ENCODE peak calls at places on chromosomes 2 and 18, in seven cellular contexts. One of them, this sample, is unnamed.

GRCh38 chr2:199861116-199861774 is 10.3 kb upstream of the FTCDNL1 start:
- DNase-seq in GM12878: no peak
- DNase-seq in heart left ventricle: no peak
- DNase-seq in spleen: no peak
- DNase-seq in H1: no peak
- DNase-seq in right atrium auricular region: no peak
- DNase-seq in colonic mucosa: no peak
- DNase-seq in this sample: no peak

GRCh38 chr2:9231291-9232165 is 24.9 kb downstream of the ASAP2 start:
- DNase-seq in GM12878: no peak
- DNase-seq in H1: no peak
- DNase-seq in colonic mucosa: peak; percentile 60
- DNase-seq in heart left ventricle: no peak
- DNase-seq in right atrium auricular region: no peak
- DNase-seq in spleen: no peak
- DNase-seq in this sample: no peak

GRCh38 chr2:166088634-166089033 is 39.2 kb downstream of the SCN1A start:
- DNase-seq in colonic mucosa: no peak
- DNase-seq in spleen: no peak
- DNase-seq in H1: no peak
- DNase-seq in heart left ventricle: no peak
- DNase-seq in right atrium auricular region: no peak
- DNase-seq in GM12878: no peak
- DNase-seq in this sample: no peak

GRCh38 chr18:32889620-32890593 is 117.1 kb upstream of the KLHL14 start:
- DNase-seq in spleen: no peak
- DNase-seq in right atrium auricular region: no peak
- DNase-seq in GM12878: no peak
- DNase-seq in heart left ventricle: no peak
- DNase-seq in colonic mucosa: no peak
- DNase-seq in H1: no peak
- DNase-seq in this sample: no peak

GRCh38 chr2:65922794-65923193 is 490.4 kb upstream of the SPRED2 start:
- DNase-seq in H1: no peak
- DNase-seq in GM12878: no peak
- DNase-seq in spleen: no peak
- DNase-seq in right atrium auricular region: peak; percentile 60
- DNase-seq in colonic mucosa: peak; percentile 47
- DNase-seq in heart left ventricle: no peak
- DNase-seq in this sample: no peak

GRCh38 chr2:218270721-218271486 is 585 bp downstream of the PNKD start:
- DNase-seq in H1: no peak
- DNase-seq in heart left ventricle: no peak
- DNase-seq in right atrium auricular region: no peak
- DNase-seq in colonic mucosa: no peak
- DNase-seq in spleen: no peak
- DNase-seq in GM12878: no peak
- DNase-seq in this sample: no peak

GRCh38 chr2:180938419-180938818 is 42.0 kb upstream of the UBE2E3 start:
- DNase-seq in colonic mucosa: no peak
- DNase-seq in right atrium auricular region: no peak
- DNase-seq in spleen: no peak
- DNase-seq in GM12878: no peak
- DNase-seq in heart left ventricle: no peak
- DNase-seq in H1: no peak
- DNase-seq in this sample: no peak

GRCh38 chr2:8197101-8197500 is 484.8 kb upstream of the ID2 start:
- DNase-seq in GM12878: no peak
- DNase-seq in colonic mucosa: no peak
- DNase-seq in right atrium auricular region: no peak
- DNase-seq in spleen: no peak
- DNase-seq in heart left ventricle: no peak
- DNase-seq in H1: no peak
- DNase-seq in this sample: no peak

GRCh38 chr2:205698556-205699282 is 16.4 kb downstream of the NRP2 start:
- DNase-seq in heart left ventricle: no peak
- DNase-seq in colonic mucosa: no peak
- DNase-seq in H1: no peak
- DNase-seq in spleen: no peak
- DNase-seq in GM12878: no peak
- DNase-seq in right atrium auricular region: no peak
- DNase-seq in this sample: no peak

GRCh38 chr18:23220355-23220754 is 85.1 kb downstream of the CABLES1 start:
- DNase-seq in spleen: peak; percentile 41
- DNase-seq in right atrium auricular region: no peak
- DNase-seq in colonic mucosa: no peak
- DNase-seq in GM12878: no peak
- DNase-seq in heart left ventricle: no peak
- DNase-seq in H1: no peak
- DNase-seq in this sample: no peak

GRCh38 chr18:8786766-8787670 is 81.7 kb downstream of the MTCL1 start:
- DNase-seq in GM12878: no peak
- DNase-seq in colonic mucosa: peak; percentile 44
- DNase-seq in right atrium auricular region: no peak
- DNase-seq in H1: no peak
- DNase-seq in heart left ventricle: no peak
- DNase-seq in spleen: no peak
- DNase-seq in this sample: no peak

GRCh38 chr18:63315879-63316278 is 3.7 kb downstream of the BCL2 start:
- DNase-seq in heart left ventricle: no peak
- DNase-seq in GM12878: no peak
- DNase-seq in H1: no peak
- DNase-seq in colonic mucosa: no peak
- DNase-seq in spleen: no peak
- DNase-seq in right atrium auricular region: no peak
- DNase-seq in this sample: no peak

GRCh38 chr18:7987284-7987976 is 420.3 kb downstream of the PTPRM start:
- DNase-seq in heart left ventricle: no peak
- DNase-seq in spleen: no peak
- DNase-seq in H1: no peak
- DNase-seq in right atrium auricular region: no peak
- DNase-seq in colonic mucosa: no peak
- DNase-seq in GM12878: no peak
- DNase-seq in this sample: no peak

GRCh38 chr2:204386668-204387067 is 158.6 kb upstream of the PARD3B start:
- DNase-seq in colonic mucosa: no peak
- DNase-seq in spleen: no peak
- DNase-seq in right atrium auricular region: no peak
- DNase-seq in heart left ventricle: no peak
- DNase-seq in GM12878: no peak
- DNase-seq in H1: no peak
- DNase-seq in this sample: no peak

GRCh38 chr2:71410716-71411115 is 42.6 kb upstream of the DYSF start:
- DNase-seq in GM12878: no peak
- DNase-seq in colonic mucosa: no peak
- DNase-seq in H1: no peak
- DNase-seq in heart left ventricle: no peak
- DNase-seq in right atrium auricular region: no peak
- DNase-seq in spleen: no peak
- DNase-seq in this sample: no peak

GRCh38 chr2:150997702-150998480 is 263.8 kb downstream of the RBM43 start:
- DNase-seq in H1: no peak
- DNase-seq in heart left ventricle: no peak
- DNase-seq in colonic mucosa: no peak
- DNase-seq in spleen: no peak
- DNase-seq in right atrium auricular region: no peak
- DNase-seq in GM12878: no peak
- DNase-seq in this sample: no peak

GRCh38 chr2:4529738-4530137 is 826.4 kb downstream of the DCDC2C start:
- DNase-seq in GM12878: no peak
- DNase-seq in right atrium auricular region: no peak
- DNase-seq in H1: no peak
- DNase-seq in spleen: no peak
- DNase-seq in heart left ventricle: no peak
- DNase-seq in colonic mucosa: no peak
- DNase-seq in this sample: no peak

GRCh38 chr2:138087761-138088602 is 123.7 kb downstream of the HNMT start:
- DNase-seq in H1: no peak
- DNase-seq in spleen: no peak
- DNase-seq in right atrium auricular region: no peak
- DNase-seq in colonic mucosa: peak; percentile 61
- DNase-seq in heart left ventricle: no peak
- DNase-seq in GM12878: no peak
- DNase-seq in this sample: no peak

DNA sequence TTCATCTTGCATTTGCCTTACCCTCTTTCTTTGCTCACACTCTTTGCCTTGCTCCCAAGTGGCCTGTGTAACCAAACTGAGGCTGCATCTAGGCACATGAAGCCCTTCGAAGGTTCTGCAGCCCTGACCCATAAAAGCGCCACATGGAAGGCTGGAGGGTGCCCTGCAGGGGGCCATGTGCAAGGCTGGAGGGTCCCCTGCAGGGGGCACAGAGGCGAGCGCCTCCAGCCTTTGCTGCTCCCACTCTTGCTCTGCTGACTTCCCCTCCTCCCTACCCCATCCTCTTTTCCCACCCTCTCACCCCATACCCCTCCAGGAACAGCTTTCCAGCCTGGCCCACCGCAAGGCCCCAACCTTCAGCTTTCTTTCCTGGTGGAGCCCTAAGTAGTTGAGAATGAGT is 317.3 kb downstream of the CELF4 start:
- DNase-seq in right atrium auricular region: no peak
- DNase-seq in GM12878: no peak
- DNase-seq in H1: no peak
- DNase-seq in colonic mucosa: no peak
- DNase-seq in heart left ventricle: no peak
- DNase-seq in spleen: peak; percentile 42
- DNase-seq in this sample: no peak
- H3K27me3 ChIP-seq in right atrium auricular region: no peaks in the 10 kb centered on the region
- H3K27me3 ChIP-seq in GM12878: peaks cover 6% of the 10 kb centered on the region
- H3K27me3 ChIP-seq in H1: peaks cover 24% of the 10 kb centered on the region
- H3K27me3 ChIP-seq in colonic mucosa: peaks cover 7% of the 10 kb centered on the region
- H3K27me3 ChIP-seq in heart left ventricle: peaks cover 34% of the 10 kb centered on the region
- H3K27me3 ChIP-seq in spleen: peaks cover 1% of the 10 kb centered on the region
- H3K27me3 ChIP-seq in this sample: no peaks in the 10 kb centered on the region

GRCh38 chr2:239255643-239256042 is 145.2 kb downstream of the HDAC4 start:
- DNase-seq in right atrium auricular region: no peak
- DNase-seq in heart left ventricle: no peak
- DNase-seq in H1: no peak
- DNase-seq in colonic mucosa: no peak
- DNase-seq in GM12878: no peak
- DNase-seq in spleen: peak; percentile 50
- DNase-seq in this sample: no peak
- H3K4me3 ChIP-seq in right atrium auricular region: no peak overlapping the region
- H3K4me3 ChIP-seq in heart left ventricle: no peak overlapping the region
- H3K4me3 ChIP-seq in H1: no peak overlapping the region
- H3K4me3 ChIP-seq in colonic mucosa: no peak overlapping the region
- H3K4me3 ChIP-seq in GM12878: no peak overlapping the region
- H3K4me3 ChIP-seq in spleen: no peak overlapping the region
- H3K4me3 ChIP-seq in this sample: no peak overlapping the region

GRCh38 chr18:76689646-76690264 is 132.6 kb upstream of the ZNF236 start:
- DNase-seq in spleen: no peak
- DNase-seq in right atrium auricular region: no peak
- DNase-seq in colonic mucosa: no peak
- DNase-seq in H1: no peak
- DNase-seq in GM12878: no peak
- DNase-seq in heart left ventricle: no peak
- DNase-seq in this sample: no peak
- TF ChIP-seq CTCF in spleen: no peak
- TF ChIP-seq CTCF in right atrium auricular region: no peak
- TF ChIP-seq CTCF in colonic mucosa: no peak
- TF ChIP-seq CTCF in H1: no peak
- TF ChIP-seq CTCF in GM12878: no peak
- TF ChIP-seq CTCF in heart left ventricle: no peak
- TF ChIP-seq CTCF in this sample: no peak

GRCh38 chr2:172294983-172295382 is 132.4 kb upstream of the ITGA6 start:
- DNase-seq in GM12878: no peak
- DNase-seq in heart left ventricle: no peak
- DNase-seq in spleen: no peak
- DNase-seq in H1: no peak
- DNase-seq in right atrium auricular region: no peak
- DNase-seq in colonic mucosa: no peak
- DNase-seq in this sample: no peak
- H3K27me3 ChIP-seq in GM12878: no peaks in the 10 kb centered on the region
- H3K27me3 ChIP-seq in heart left ventricle: no peaks in the 10 kb centered on the region
- H3K27me3 ChIP-seq in spleen: no peaks in the 10 kb centered on the region
- H3K27me3 ChIP-seq in H1: peaks cover 3% of the 10 kb centered on the region
- H3K27me3 ChIP-seq in right atrium auricular region: no peaks in the 10 kb centered on the region
- H3K27me3 ChIP-seq in colonic mucosa: no peaks in the 10 kb centered on the region
- H3K27me3 ChIP-seq in this sample: no peaks in the 10 kb centered on the region

DNA sequence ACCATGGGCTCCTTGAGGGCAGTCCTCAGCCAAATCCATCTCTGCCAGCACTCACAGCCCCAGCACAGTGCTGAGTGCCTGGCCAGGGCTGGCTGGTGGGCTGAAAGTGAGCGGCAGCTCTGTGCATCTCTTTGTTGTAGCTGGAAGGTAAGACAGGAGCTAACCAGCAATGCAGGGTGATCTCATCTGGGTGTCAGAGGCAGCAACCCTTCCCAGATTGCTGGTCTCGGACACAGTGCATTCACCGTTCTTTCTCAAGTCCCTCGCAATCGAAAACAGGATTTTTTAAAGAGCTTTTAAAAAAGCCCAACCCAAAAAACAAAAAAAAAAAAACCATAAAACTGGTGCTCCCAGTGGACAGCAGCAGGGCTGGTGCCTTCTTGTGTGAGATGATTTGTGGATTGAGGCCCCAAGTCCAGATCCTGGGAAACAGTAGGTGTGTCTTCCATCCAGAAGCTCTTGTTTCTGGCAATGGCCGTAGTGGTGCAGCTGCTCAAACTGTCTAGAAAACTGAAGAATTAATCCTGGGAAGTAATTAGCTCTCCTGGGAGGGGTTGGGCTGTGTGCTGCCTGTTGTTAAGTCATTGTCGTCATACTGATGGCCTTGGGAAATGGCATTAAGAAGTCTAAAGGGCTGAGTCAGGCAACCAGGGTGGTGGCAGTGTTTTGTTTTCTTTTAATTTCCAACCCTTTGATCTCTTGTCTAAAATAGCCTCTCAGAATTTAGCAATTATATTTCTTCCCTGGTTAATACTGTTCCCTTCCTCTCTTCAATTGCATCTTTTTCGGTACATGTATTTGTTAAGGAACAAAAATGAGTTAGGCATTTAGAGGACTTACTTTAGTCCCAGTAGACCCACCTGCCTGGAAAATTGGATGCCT is 156.7 kb downstream of the KLHL29 start:
- DNase-seq in GM12878: no peak
- DNase-seq in right atrium auricular region: peak; percentile 72
- DNase-seq in H1: no peak
- DNase-seq in spleen: no peak
- DNase-seq in colonic mucosa: no peak
- DNase-seq in heart left ventricle: peak; percentile 26
- DNase-seq in this sample: no peak
- H3K4me3 ChIP-seq in GM12878: no peak overlapping the region
- H3K4me3 ChIP-seq in right atrium auricular region: no peak overlapping the region
- H3K4me3 ChIP-seq in H1: no peak overlapping the region
- H3K4me3 ChIP-seq in spleen: no peak overlapping the region
- H3K4me3 ChIP-seq in colonic mucosa: no peak overlapping the region
- H3K4me3 ChIP-seq in heart left ventricle: no peak overlapping the region
- H3K4me3 ChIP-seq in this sample: no peak overlapping the region

This sample was measured in esophagus squamous epithelium.